ENCODE peak calls at places on chromosomes 3 and 15, in nine cellular contexts. One of them, this sample, is unnamed.

GRCh38 chr3:129632977-129633376 is 26.5 kb upstream of the PLXND1 start:
- DNase-seq in AML-193: no peak
- DNase-seq in amniotic stem cell: no peak
- DNase-seq in GM20000: no peak
- DNase-seq in non-pigmented ciliary epithelial cell: no peak
- DNase-seq in anterior cingulate cortex: no peak
- DNase-seq in endothelial cell: no peak
- DNase-seq in NCI-H460: no peak
- DNase-seq in naive B cell: no peak
- DNase-seq in this sample: no peak

GRCh38 chr3:54188176-54188791 is 65.9 kb downstream of the CACNA2D3 start:
- DNase-seq in AML-193: peak
- DNase-seq in amniotic stem cell: peak
- DNase-seq in GM20000: peak
- DNase-seq in non-pigmented ciliary epithelial cell: peak
- DNase-seq in anterior cingulate cortex: no peak
- DNase-seq in endothelial cell: peak
- DNase-seq in NCI-H460: peak
- DNase-seq in naive B cell: peak
- DNase-seq in this sample: peak

GRCh38 chr15:70100495-70101331 is 3.0 kb upstream of the TLE3 start:
- DNase-seq in AML-193: peak
- DNase-seq in amniotic stem cell: no peak
- DNase-seq in GM20000: peak
- DNase-seq in non-pigmented ciliary epithelial cell: no peak
- DNase-seq in anterior cingulate cortex: no peak
- DNase-seq in endothelial cell: peak
- DNase-seq in NCI-H460: peak
- DNase-seq in naive B cell: peak
- DNase-seq in this sample: peak

GRCh38 chr15:28101201-28101600 is 2.1 kb upstream of the OCA2 start:
- DNase-seq in AML-193: no peak
- DNase-seq in amniotic stem cell: no peak
- DNase-seq in GM20000: no peak
- DNase-seq in non-pigmented ciliary epithelial cell: no peak
- DNase-seq in anterior cingulate cortex: no peak
- DNase-seq in endothelial cell: no peak
- DNase-seq in NCI-H460: no peak
- DNase-seq in naive B cell: no peak
- DNase-seq in this sample: no peak

GRCh38 chr3:46209053-46209452 is 940 bp upstream of the CCR1 start:
- DNase-seq in AML-193: no peak
- DNase-seq in amniotic stem cell: no peak
- DNase-seq in GM20000: no peak
- DNase-seq in non-pigmented ciliary epithelial cell: no peak
- DNase-seq in anterior cingulate cortex: no peak
- DNase-seq in endothelial cell: no peak
- DNase-seq in NCI-H460: no peak
- DNase-seq in naive B cell: no peak
- DNase-seq in this sample: no peak

GRCh38 chr15:60347480-60348069 is 50.2 kb downstream of the ANXA2 start:
- DNase-seq in AML-193: no peak
- DNase-seq in amniotic stem cell: no peak
- DNase-seq in GM20000: no peak
- DNase-seq in non-pigmented ciliary epithelial cell: no peak
- DNase-seq in anterior cingulate cortex: no peak
- DNase-seq in endothelial cell: no peak
- DNase-seq in NCI-H460: no peak
- DNase-seq in naive B cell: no peak
- DNase-seq in this sample: no peak

GRCh38 chr3:98778852-98779379 is 15.8 kb downstream of the ST3GAL6 start:
- DNase-seq in AML-193: peak
- DNase-seq in amniotic stem cell: no peak
- DNase-seq in GM20000: no peak
- DNase-seq in non-pigmented ciliary epithelial cell: peak
- DNase-seq in anterior cingulate cortex: no peak
- DNase-seq in endothelial cell: no peak
- DNase-seq in NCI-H460: no peak
- DNase-seq in naive B cell: no peak
- DNase-seq in this sample: no peak

GRCh38 chr15:71153823-71154524 is 38.7 kb downstream of the THSD4 start:
- DNase-seq in AML-193: no peak
- DNase-seq in amniotic stem cell: no peak
- DNase-seq in GM20000: no peak
- DNase-seq in non-pigmented ciliary epithelial cell: no peak
- DNase-seq in anterior cingulate cortex: no peak
- DNase-seq in endothelial cell: no peak
- DNase-seq in NCI-H460: no peak
- DNase-seq in naive B cell: no peak
- DNase-seq in this sample: no peak

GRCh38 chr3:72336821-72337479 is 511.3 kb downstream of the SHQ1 start:
- DNase-seq in AML-193: no peak
- DNase-seq in amniotic stem cell: no peak
- DNase-seq in GM20000: no peak
- DNase-seq in non-pigmented ciliary epithelial cell: no peak
- DNase-seq in anterior cingulate cortex: peak
- DNase-seq in endothelial cell: peak
- DNase-seq in NCI-H460: no peak
- DNase-seq in naive B cell: no peak
- DNase-seq in this sample: no peak

GRCh38 chr3:186109897-186110803 is 1.3 kb upstream of the ETV5 start:
- DNase-seq in AML-193: no peak
- DNase-seq in amniotic stem cell: no peak
- DNase-seq in GM20000: peak
- DNase-seq in non-pigmented ciliary epithelial cell: no peak
- DNase-seq in anterior cingulate cortex: peak
- DNase-seq in endothelial cell: peak
- DNase-seq in NCI-H460: no peak
- DNase-seq in naive B cell: no peak
- DNase-seq in this sample: no peak

GRCh38 chr3:158110658-158111018 is 749 bp downstream of the RSRC1 start:
- DNase-seq in AML-193: no peak
- DNase-seq in amniotic stem cell: no peak
- DNase-seq in GM20000: no peak
- DNase-seq in non-pigmented ciliary epithelial cell: no peak
- DNase-seq in anterior cingulate cortex: no peak
- DNase-seq in endothelial cell: no peak
- DNase-seq in NCI-H460: no peak
- DNase-seq in naive B cell: no peak
- DNase-seq in this sample: no peak

GRCh38 chr15:40064231-40064894 is 25.4 kb upstream of the SRP14 start:
- DNase-seq in AML-193: no peak
- DNase-seq in amniotic stem cell: no peak
- DNase-seq in GM20000: peak
- DNase-seq in non-pigmented ciliary epithelial cell: peak
- DNase-seq in anterior cingulate cortex: no peak
- DNase-seq in endothelial cell: no peak
- DNase-seq in NCI-H460: peak
- DNase-seq in naive B cell: no peak
- DNase-seq in this sample: no peak

GRCh38 chr3:44003801-44004200 is 237.9 kb upstream of the TOPAZ1 start:
- DNase-seq in AML-193: no peak
- DNase-seq in amniotic stem cell: no peak
- DNase-seq in GM20000: no peak
- DNase-seq in non-pigmented ciliary epithelial cell: no peak
- DNase-seq in anterior cingulate cortex: no peak
- DNase-seq in endothelial cell: no peak
- DNase-seq in NCI-H460: no peak
- DNase-seq in naive B cell: no peak
- DNase-seq in this sample: no peak

GRCh38 chr3:9976736-9977709 is 9.6 kb downstream of the EMC3 start:
- DNase-seq in AML-193: peak
- DNase-seq in amniotic stem cell: peak
- DNase-seq in GM20000: no peak
- DNase-seq in non-pigmented ciliary epithelial cell: peak
- DNase-seq in anterior cingulate cortex: no peak
- DNase-seq in endothelial cell: no peak
- DNase-seq in NCI-H460: peak
- DNase-seq in naive B cell: no peak
- DNase-seq in this sample: no peak

GRCh38 chr3:160643994-160644393 is 33.0 kb upstream of the ARL14 start:
- DNase-seq in AML-193: no peak
- DNase-seq in amniotic stem cell: no peak
- DNase-seq in GM20000: no peak
- DNase-seq in non-pigmented ciliary epithelial cell: no peak
- DNase-seq in anterior cingulate cortex: no peak
- DNase-seq in endothelial cell: no peak
- DNase-seq in NCI-H460: no peak
- DNase-seq in naive B cell: no peak
- DNase-seq in this sample: no peak

GRCh38 chr3:71789922-71790321 is 5.0 kb upstream of the PROK2 start:
- DNase-seq in AML-193: no peak
- DNase-seq in amniotic stem cell: no peak
- DNase-seq in GM20000: no peak
- DNase-seq in non-pigmented ciliary epithelial cell: no peak
- DNase-seq in anterior cingulate cortex: no peak
- DNase-seq in endothelial cell: no peak
- DNase-seq in NCI-H460: no peak
- DNase-seq in naive B cell: no peak
- DNase-seq in this sample: no peak

GRCh38 chr3:196471551-196471950 is 32.0 kb downstream of the RNF168 start:
- DNase-seq in AML-193: no peak
- DNase-seq in amniotic stem cell: no peak
- DNase-seq in GM20000: no peak
- DNase-seq in non-pigmented ciliary epithelial cell: peak
- DNase-seq in anterior cingulate cortex: no peak
- DNase-seq in endothelial cell: no peak
- DNase-seq in NCI-H460: no peak
- DNase-seq in naive B cell: no peak
- DNase-seq in this sample: no peak

GRCh38 chr3:151227438-151228290 is 24.6 kb upstream of the GPR171 start:
- DNase-seq in AML-193: peak
- DNase-seq in amniotic stem cell: peak
- DNase-seq in GM20000: peak
- DNase-seq in non-pigmented ciliary epithelial cell: peak
- DNase-seq in anterior cingulate cortex: peak
- DNase-seq in endothelial cell: peak
- DNase-seq in NCI-H460: peak
- DNase-seq in naive B cell: peak
- DNase-seq in this sample: peak

GRCh38 chr3:185552358-185552877 is at the start of gene LIPH:
- DNase-seq in AML-193: no peak
- DNase-seq in amniotic stem cell: no peak
- DNase-seq in GM20000: peak
- DNase-seq in non-pigmented ciliary epithelial cell: no peak
- DNase-seq in anterior cingulate cortex: no peak
- DNase-seq in endothelial cell: no peak
- DNase-seq in NCI-H460: peak
- DNase-seq in naive B cell: no peak
- DNase-seq in this sample: peak

GRCh38 chr3:25452185-25452584 is 24.1 kb downstream of the RARB start:
- DNase-seq in AML-193: no peak
- DNase-seq in amniotic stem cell: no peak
- DNase-seq in GM20000: no peak
- DNase-seq in non-pigmented ciliary epithelial cell: no peak
- DNase-seq in anterior cingulate cortex: no peak
- DNase-seq in endothelial cell: no peak
- DNase-seq in NCI-H460: no peak
- DNase-seq in naive B cell: no peak
- DNase-seq in this sample: no peak

GRCh38 chr3:126573492-126574117 is 14.9 kb upstream of the C3orf22 start:
- DNase-seq in AML-193: no peak
- DNase-seq in amniotic stem cell: no peak
- DNase-seq in GM20000: no peak
- DNase-seq in non-pigmented ciliary epithelial cell: no peak
- DNase-seq in anterior cingulate cortex: no peak
- DNase-seq in endothelial cell: no peak
- DNase-seq in NCI-H460: peak
- DNase-seq in naive B cell: no peak
- DNase-seq in this sample: no peak

GRCh38 chr3:181912384-181912783 is 200.7 kb downstream of the SOX2 start:
- DNase-seq in AML-193: no peak
- DNase-seq in amniotic stem cell: no peak
- DNase-seq in GM20000: no peak
- DNase-seq in non-pigmented ciliary epithelial cell: no peak
- DNase-seq in anterior cingulate cortex: no peak
- DNase-seq in endothelial cell: no peak
- DNase-seq in NCI-H460: no peak
- DNase-seq in naive B cell: no peak
- DNase-seq in this sample: no peak

GRCh38 chr3:45134758-45135521 is 11.2 kb downstream of the CDCP1 start:
- DNase-seq in AML-193: no peak
- DNase-seq in amniotic stem cell: no peak
- DNase-seq in GM20000: no peak
- DNase-seq in non-pigmented ciliary epithelial cell: no peak
- DNase-seq in anterior cingulate cortex: no peak
- DNase-seq in endothelial cell: no peak
- DNase-seq in NCI-H460: no peak
- DNase-seq in naive B cell: no peak
- DNase-seq in this sample: no peak

GRCh38 chr3:52102934-52103333 is 46.6 kb upstream of the DUSP7 start:
- DNase-seq in AML-193: no peak
- DNase-seq in amniotic stem cell: no peak
- DNase-seq in GM20000: no peak
- DNase-seq in non-pigmented ciliary epithelial cell: no peak
- DNase-seq in anterior cingulate cortex: no peak
- DNase-seq in endothelial cell: no peak
- DNase-seq in NCI-H460: no peak
- DNase-seq in naive B cell: no peak
- DNase-seq in this sample: no peak

GRCh38 chr3:124826703-124827102 is 60.5 kb downstream of the ITGB5 start:
- DNase-seq in AML-193: no peak
- DNase-seq in amniotic stem cell: peak
- DNase-seq in GM20000: no peak
- DNase-seq in non-pigmented ciliary epithelial cell: no peak
- DNase-seq in anterior cingulate cortex: no peak
- DNase-seq in endothelial cell: no peak
- DNase-seq in NCI-H460: no peak
- DNase-seq in naive B cell: no peak
- DNase-seq in this sample: peak

GRCh38 chr3:163601426-163601825 is 1476.9 kb downstream of the SI start:
- DNase-seq in AML-193: no peak
- DNase-seq in amniotic stem cell: no peak
- DNase-seq in GM20000: no peak
- DNase-seq in non-pigmented ciliary epithelial cell: no peak
- DNase-seq in anterior cingulate cortex: no peak
- DNase-seq in endothelial cell: no peak
- DNase-seq in NCI-H460: no peak
- DNase-seq in naive B cell: no peak
- DNase-seq in this sample: no peak

GRCh38 chr15:101024111-101024695 is 105.0 kb downstream of the LRRK1 start:
- DNase-seq in AML-193: no peak
- DNase-seq in amniotic stem cell: no peak
- DNase-seq in GM20000: no peak
- DNase-seq in non-pigmented ciliary epithelial cell: peak
- DNase-seq in anterior cingulate cortex: no peak
- DNase-seq in endothelial cell: no peak
- DNase-seq in NCI-H460: no peak
- DNase-seq in naive B cell: no peak
- DNase-seq in this sample: no peak

GRCh38 chr15:87863152-87863551 is 393.4 kb downstream of the NTRK3 start:
- DNase-seq in AML-193: no peak
- DNase-seq in amniotic stem cell: no peak
- DNase-seq in GM20000: no peak
- DNase-seq in non-pigmented ciliary epithelial cell: no peak
- DNase-seq in anterior cingulate cortex: no peak
- DNase-seq in endothelial cell: peak
- DNase-seq in NCI-H460: no peak
- DNase-seq in naive B cell: no peak
- DNase-seq in this sample: no peak

This sample was measured in HAP-1.